ENCODE peak calls at places on chromosome 16, in four cellular contexts. One of them, this sample, is unnamed.

GRCh38 chr16:16038950-16039349 is 89.5 kb downstream of the ABCC1 start:
- DNase-seq in activated B cell treated with CpG ODN at 0.5 μM for 24 hours: no peak
- DNase-seq in nephron progenitor cell: no peak
- DNase-seq in AG09309: no peak
- DNase-seq in this sample: no peak

GRCh38 chr16:56923481-56923880 is 8.5 kb upstream of the HERPUD1 start:
- DNase-seq in activated B cell treated with CpG ODN at 0.5 μM for 24 hours: no peak
- DNase-seq in AG09309: peak; percentile 39
- DNase-seq in nephron progenitor cell: no peak
- DNase-seq in this sample: no peak

GRCh38 chr16:80718480-80719220 is 85.7 kb downstream of the CDYL2 start:
- DNase-seq in activated B cell treated with CpG ODN at 0.5 μM for 24 hours: no peak
- DNase-seq in AG09309: no peak
- DNase-seq in nephron progenitor cell: no peak
- DNase-seq in this sample: no peak

GRCh38 chr16:80463303-80463702 is 77.5 kb upstream of the DYNLRB2 start:
- DNase-seq in AG09309: no peak
- DNase-seq in activated B cell treated with CpG ODN at 0.5 μM for 24 hours: no peak
- DNase-seq in nephron progenitor cell: peak; percentile 3
- DNase-seq in this sample: no peak

GRCh38 chr16:24217456-24217855 is 38.7 kb upstream of the CACNG3 start:
- DNase-seq in activated B cell treated with CpG ODN at 0.5 μM for 24 hours: no peak
- DNase-seq in AG09309: no peak
- DNase-seq in nephron progenitor cell: no peak
- DNase-seq in this sample: no peak

GRCh38 chr16:87056083-87056482 is 261.1 kb downstream of the C16orf95 start:
- DNase-seq in AG09309: no peak
- DNase-seq in nephron progenitor cell: no peak
- DNase-seq in activated B cell treated with CpG ODN at 0.5 μM for 24 hours: no peak
- DNase-seq in this sample: no peak

GRCh38 chr16:82175627-82176026 is 5.6 kb upstream of the MPHOSPH6 start:
- DNase-seq in nephron progenitor cell: no peak
- DNase-seq in AG09309: no peak
- DNase-seq in activated B cell treated with CpG ODN at 0.5 μM for 24 hours: no peak
- DNase-seq in this sample: no peak

GRCh38 chr16:82040296-82040695 is 5.2 kb downstream of the HSD17B2 start:
- DNase-seq in activated B cell treated with CpG ODN at 0.5 μM for 24 hours: no peak
- DNase-seq in AG09309: no peak
- DNase-seq in nephron progenitor cell: no peak
- DNase-seq in this sample: no peak

GRCh38 chr16:11586856-11587642 is at the start of gene LITAF:
- DNase-seq in AG09309: no peak
- DNase-seq in activated B cell treated with CpG ODN at 0.5 μM for 24 hours: peak; percentile 71
- DNase-seq in nephron progenitor cell: peak; percentile 70
- DNase-seq in this sample: peak; percentile 70

GRCh38 chr16:7398536-7398935 is 65.9 kb downstream of the RBFOX1 start:
- DNase-seq in nephron progenitor cell: no peak
- DNase-seq in AG09309: no peak
- DNase-seq in activated B cell treated with CpG ODN at 0.5 μM for 24 hours: no peak
- DNase-seq in this sample: no peak

GRCh38 chr16:66308096-66308495 is 58.4 kb upstream of the CDH5 start:
- DNase-seq in nephron progenitor cell: no peak
- DNase-seq in AG09309: no peak
- DNase-seq in activated B cell treated with CpG ODN at 0.5 μM for 24 hours: no peak
- DNase-seq in this sample: no peak

GRCh38 chr16:57029161-57030160 is 40.1 kb downstream of the NLRC5 start:
- DNase-seq in activated B cell treated with CpG ODN at 0.5 μM for 24 hours: no peak
- DNase-seq in AG09309: no peak
- DNase-seq in nephron progenitor cell: no peak
- DNase-seq in this sample: no peak

GRCh38 chr16:80932725-80933124 is 74.0 kb downstream of the CMC2 start:
- DNase-seq in AG09309: peak; percentile 79
- DNase-seq in activated B cell treated with CpG ODN at 0.5 μM for 24 hours: no peak
- DNase-seq in nephron progenitor cell: peak; percentile 10
- DNase-seq in this sample: no peak

GRCh38 chr16:71230122-71230845 is at the start of gene HYDIN:
- DNase-seq in nephron progenitor cell: peak; percentile 94
- DNase-seq in activated B cell treated with CpG ODN at 0.5 μM for 24 hours: no peak
- DNase-seq in AG09309: no peak
- DNase-seq in this sample: peak; percentile 19

GRCh38 chr16:17104654-17105053 is 366.1 kb downstream of the XYLT1 start:
- DNase-seq in nephron progenitor cell: no peak
- DNase-seq in activated B cell treated with CpG ODN at 0.5 μM for 24 hours: no peak
- DNase-seq in AG09309: no peak
- DNase-seq in this sample: no peak

GRCh38 chr16:85981826-85982562 is 83.0 kb downstream of the IRF8 start:
- DNase-seq in activated B cell treated with CpG ODN at 0.5 μM for 24 hours: no peak
- DNase-seq in AG09309: no peak
- DNase-seq in nephron progenitor cell: no peak
- DNase-seq in this sample: no peak

GRCh38 chr16:21262779-21263639 is 15.1 kb downstream of the CRYM start:
- DNase-seq in activated B cell treated with CpG ODN at 0.5 μM for 24 hours: no peak
- DNase-seq in AG09309: no peak
- DNase-seq in nephron progenitor cell: no peak
- DNase-seq in this sample: no peak

GRCh38 chr16:70703041-70703834 is 17.4 kb upstream of the MTSS2 start:
- DNase-seq in AG09309: peak; percentile 91
- DNase-seq in activated B cell treated with CpG ODN at 0.5 μM for 24 hours: no peak
- DNase-seq in nephron progenitor cell: peak; percentile 43
- DNase-seq in this sample: no peak

GRCh38 chr16:78289844-78290277 is 190.4 kb downstream of the WWOX start:
- DNase-seq in nephron progenitor cell: no peak
- DNase-seq in AG09309: no peak
- DNase-seq in activated B cell treated with CpG ODN at 0.5 μM for 24 hours: no peak
- DNase-seq in this sample: no peak

GRCh38 chr16:54000361-54000760 is 286.2 kb downstream of the IRX3 start:
- DNase-seq in AG09309: no peak
- DNase-seq in activated B cell treated with CpG ODN at 0.5 μM for 24 hours: no peak
- DNase-seq in nephron progenitor cell: no peak
- DNase-seq in this sample: no peak

GRCh38 chr16:53996961-53997360 is 289.6 kb downstream of the IRX3 start:
- DNase-seq in AG09309: no peak
- DNase-seq in nephron progenitor cell: no peak
- DNase-seq in activated B cell treated with CpG ODN at 0.5 μM for 24 hours: no peak
- DNase-seq in this sample: no peak

GRCh38 chr16:53999123-53999522 is 287.5 kb downstream of the IRX3 start:
- DNase-seq in nephron progenitor cell: no peak
- DNase-seq in activated B cell treated with CpG ODN at 0.5 μM for 24 hours: no peak
- DNase-seq in AG09309: no peak
- DNase-seq in this sample: no peak

GRCh38 chr16:53998024-53998810 is 288.4 kb downstream of the IRX3 start:
- DNase-seq in AG09309: no peak
- DNase-seq in activated B cell treated with CpG ODN at 0.5 μM for 24 hours: no peak
- DNase-seq in nephron progenitor cell: no peak
- DNase-seq in this sample: no peak

GRCh38 chr16:53999841-54000240 is 286.7 kb downstream of the IRX3 start:
- DNase-seq in activated B cell treated with CpG ODN at 0.5 μM for 24 hours: no peak
- DNase-seq in nephron progenitor cell: no peak
- DNase-seq in AG09309: peak; percentile 14
- DNase-seq in this sample: no peak
- TF ChIP-seq CTCF in activated B cell treated with CpG ODN at 0.5 μM for 24 hours: no peak
- TF ChIP-seq CTCF in nephron progenitor cell: no peak
- TF ChIP-seq CTCF in AG09309: no peak
- TF ChIP-seq CTCF in this sample: no peak

GRCh38 chr16:76654421-76654820 is 377.2 kb downstream of the CNTNAP4 start:
- DNase-seq in nephron progenitor cell: no peak
- DNase-seq in AG09309: no peak
- DNase-seq in activated B cell treated with CpG ODN at 0.5 μM for 24 hours: no peak
- DNase-seq in this sample: no peak

GRCh38 chr16:76656951-76657498 is 379.8 kb downstream of the CNTNAP4 start:
- DNase-seq in nephron progenitor cell: no peak
- DNase-seq in AG09309: no peak
- DNase-seq in activated B cell treated with CpG ODN at 0.5 μM for 24 hours: no peak
- DNase-seq in this sample: no peak

GRCh38 chr16:76650579-76650978 is 373.4 kb downstream of the CNTNAP4 start:
- DNase-seq in activated B cell treated with CpG ODN at 0.5 μM for 24 hours: no peak
- DNase-seq in nephron progenitor cell: no peak
- DNase-seq in AG09309: no peak
- DNase-seq in this sample: no peak

DNA sequence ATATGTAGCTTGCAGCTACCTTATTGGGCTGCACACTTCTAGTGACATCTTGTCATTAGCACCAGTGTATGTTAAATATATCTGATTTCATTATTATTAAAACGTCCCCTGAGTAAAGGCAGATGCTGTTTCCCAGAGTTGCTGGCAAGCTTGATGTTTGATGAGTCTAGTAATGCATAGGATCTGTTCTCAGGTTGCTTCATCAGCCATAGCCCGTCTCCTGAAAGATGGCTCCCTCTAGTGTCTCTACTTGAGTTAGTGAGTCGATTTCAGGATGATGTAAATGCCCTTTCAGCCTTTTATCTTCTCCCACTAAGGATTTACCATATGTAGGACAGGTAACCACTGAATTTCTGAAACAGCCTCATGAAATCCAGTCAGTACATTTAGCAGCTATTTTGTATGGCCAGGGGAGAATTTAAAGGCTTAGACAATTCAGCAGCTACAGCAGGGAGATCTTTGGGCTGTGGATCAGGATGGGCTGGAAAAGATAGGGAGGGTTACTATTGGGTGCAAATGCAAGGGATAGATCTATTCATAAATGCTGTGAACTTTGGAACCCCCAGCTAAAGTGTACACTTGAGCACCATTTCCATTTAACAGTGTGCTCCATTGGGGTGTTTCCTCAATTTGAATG is 376.3 kb downstream of the CNTNAP4 start:
- DNase-seq in nephron progenitor cell: peak; percentile 37
- DNase-seq in activated B cell treated with CpG ODN at 0.5 μM for 24 hours: no peak
- DNase-seq in AG09309: no peak
- DNase-seq in this sample: no peak
- TF ChIP-seq CTCF in nephron progenitor cell: peak; percentile 70
- TF ChIP-seq CTCF in activated B cell treated with CpG ODN at 0.5 μM for 24 hours: no peak
- TF ChIP-seq CTCF in AG09309: peak; percentile 17
- TF ChIP-seq CTCF in this sample: peak; percentile 92

DNA sequence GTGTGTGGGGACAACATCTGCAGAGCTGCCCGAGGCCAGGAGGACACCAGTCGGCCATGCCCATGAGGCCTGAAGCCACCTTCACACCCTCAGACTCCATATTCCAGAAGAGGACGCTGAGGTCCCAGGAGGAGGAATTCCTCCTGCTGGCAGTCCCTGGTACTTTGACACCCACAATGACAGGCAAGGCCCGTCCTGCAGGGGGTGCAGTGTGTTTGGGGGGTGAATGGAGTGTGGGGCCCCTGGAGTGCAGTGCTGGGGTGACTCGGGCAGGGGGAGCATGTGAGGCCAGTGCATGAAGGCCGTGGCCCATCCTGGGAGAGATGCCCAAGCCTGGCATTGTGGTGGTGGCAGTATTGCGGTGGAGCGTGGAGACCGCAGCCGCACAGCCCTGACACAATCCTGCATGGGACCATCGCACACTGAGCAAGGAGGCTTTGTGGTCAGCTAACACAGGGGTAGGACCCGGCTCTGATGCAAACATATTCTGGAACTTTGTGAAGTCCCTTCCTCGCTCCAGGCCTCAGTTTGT is 52.2 kb downstream of the ZDHHC7 start:
- DNase-seq in activated B cell treated with CpG ODN at 0.5 μM for 24 hours: no peak
- DNase-seq in AG09309: no peak
- DNase-seq in nephron progenitor cell: no peak
- DNase-seq in this sample: no peak
- TF ChIP-seq CTCF in activated B cell treated with CpG ODN at 0.5 μM for 24 hours: no peak
- TF ChIP-seq CTCF in AG09309: peak; percentile 24
- TF ChIP-seq CTCF in nephron progenitor cell: no peak
- TF ChIP-seq CTCF in this sample: no peak

DNA sequence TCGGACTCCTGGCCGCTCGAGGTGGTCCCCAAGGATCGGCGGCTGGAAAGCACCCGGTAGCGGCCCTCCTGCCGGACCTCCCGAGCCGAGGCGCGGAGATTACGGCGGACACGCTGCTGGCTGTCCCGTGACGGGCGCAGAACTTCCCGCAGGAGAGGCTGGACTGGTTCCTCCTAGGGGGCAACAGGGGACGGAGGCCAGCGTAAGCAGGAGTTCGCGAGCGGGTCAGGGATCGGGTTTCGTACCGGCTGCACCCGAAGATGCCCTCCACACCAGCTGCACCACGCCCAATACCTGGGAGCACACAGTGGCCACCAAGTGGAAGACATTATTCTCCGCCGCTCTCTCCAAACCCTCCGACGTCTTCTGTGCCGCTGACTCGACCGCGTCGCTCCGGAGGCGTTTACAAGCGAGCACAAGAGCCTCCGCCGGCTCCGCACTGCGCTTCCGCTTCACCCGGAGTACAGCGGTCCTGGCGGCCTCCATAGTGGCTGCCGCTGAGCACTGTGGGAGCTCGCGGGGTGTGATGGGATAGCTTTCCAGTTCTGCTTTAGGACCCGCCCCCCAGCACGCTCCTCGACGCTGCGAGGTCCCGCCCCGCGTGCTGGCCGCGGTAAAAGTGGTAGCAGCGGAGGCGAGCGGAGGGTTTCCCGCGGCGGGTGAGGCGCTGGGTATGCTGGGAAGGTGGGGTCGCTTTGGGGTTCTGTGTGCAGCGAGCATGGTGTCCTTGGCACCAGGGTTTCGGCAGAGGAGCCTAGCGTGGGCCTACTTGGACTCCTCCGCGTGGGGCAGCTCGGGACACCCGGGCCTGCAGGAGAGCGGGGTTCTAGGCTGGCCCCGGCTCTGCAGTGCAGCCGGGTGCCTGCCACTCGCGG is at the start of the genes PRMT7 and SLC7A6OS:
- DNase-seq in activated B cell treated with CpG ODN at 0.5 μM for 24 hours: peak; percentile 87
- DNase-seq in nephron progenitor cell: peak; percentile 92
- DNase-seq in AG09309: peak; percentile 41
- DNase-seq in this sample: peak; percentile 69
- TF ChIP-seq CTCF in activated B cell treated with CpG ODN at 0.5 μM for 24 hours: no peak
- TF ChIP-seq CTCF in nephron progenitor cell: no peak
- TF ChIP-seq CTCF in AG09309: peak; percentile 22
- TF ChIP-seq CTCF in this sample: no peak

GRCh38 chr16:27424772-27425498 is 23.0 kb downstream of the IL21R start:
- DNase-seq in nephron progenitor cell: no peak
- DNase-seq in AG09309: no peak
- DNase-seq in activated B cell treated with CpG ODN at 0.5 μM for 24 hours: peak; percentile 15
- DNase-seq in this sample: no peak

GRCh38 chr16:27427538-27427937 is 25.6 kb downstream of the IL21R start:
- DNase-seq in AG09309: no peak
- DNase-seq in activated B cell treated with CpG ODN at 0.5 μM for 24 hours: peak; percentile 10
- DNase-seq in nephron progenitor cell: no peak
- DNase-seq in this sample: no peak

GRCh38 chr16:27425961-27426360 is 24.0 kb downstream of the IL21R start:
- DNase-seq in nephron progenitor cell: no peak
- DNase-seq in activated B cell treated with CpG ODN at 0.5 μM for 24 hours: no peak
- DNase-seq in AG09309: no peak
- DNase-seq in this sample: no peak

GRCh38 chr16:27428035-27428785 is 26.2 kb downstream of the IL21R start:
- DNase-seq in nephron progenitor cell: no peak
- DNase-seq in activated B cell treated with CpG ODN at 0.5 μM for 24 hours: peak; percentile 18
- DNase-seq in AG09309: no peak
- DNase-seq in this sample: no peak

GRCh38 chr16:27426423-27427408 is 24.7 kb downstream of the IL21R start:
- DNase-seq in nephron progenitor cell: no peak
- DNase-seq in activated B cell treated with CpG ODN at 0.5 μM for 24 hours: peak; percentile 62
- DNase-seq in AG09309: peak; percentile 59
- DNase-seq in this sample: no peak
- TF ChIP-seq CTCF in nephron progenitor cell: no peak
- TF ChIP-seq CTCF in activated B cell treated with CpG ODN at 0.5 μM for 24 hours: no peak
- TF ChIP-seq CTCF in AG09309: no peak
- TF ChIP-seq CTCF in this sample: no peak

GRCh38 chr16:2785101-2785991 is 2.0 kb downstream of the PRSS33 start:
- DNase-seq in nephron progenitor cell: no peak
- DNase-seq in AG09309: no peak
- DNase-seq in activated B cell treated with CpG ODN at 0.5 μM for 24 hours: peak; percentile 42
- DNase-seq in this sample: no peak
- TF ChIP-seq CTCF in nephron progenitor cell: no peak
- TF ChIP-seq CTCF in AG09309: peak; percentile 11
- TF ChIP-seq CTCF in activated B cell treated with CpG ODN at 0.5 μM for 24 hours: no peak
- TF ChIP-seq CTCF in this sample: no peak

This sample was measured in D721Med.